ENCODE peak calls at places on chromosomes 7 and 10, in seven cellular contexts. I is OCI-LY7, Z is PC-9, P is GM23248, U is GM23338, W is SK-N-SH, C is HCT116. B is an unnamed sample. For H3K9me2, the result is how much of the 10 kb centered on the place peaks cover.

GRCh38 chr7:100371561-100372171 is 1.6 kb upstream of the PILRA start:
- DNase-seq in I (no peak), Z (no peak), P (peak), C (no peak), U (no peak), W (no peak), B (no peak)

GRCh38 chr7:92685146-92686042 is 95.2 kb upstream of the FAM133B start:
- DNase-seq in P (no peak), I (no peak), W (no peak), U (peak), Z (no peak), C (no peak), B (no peak)

GRCh38 chr10:11208908-11209809 is 191.5 kb downstream of the CELF2 start:
- DNase-seq in P (no peak), Z (no peak), C (no peak), W (no peak), I (no peak), U (no peak), B (peak)

GRCh38 chr10:35216303-35216905 is 89.8 kb downstream of the CREM start:
- DNase-seq in C (no peak), Z (peak), U (no peak), W (no peak), I (no peak), P (no peak), B (no peak)

GRCh38 chr7:42269161-42269560 is 32.2 kb upstream of the GLI3 start:
- DNase-seq in C (no peak), Z (no peak), U (no peak), I (no peak), P (no peak), W (no peak), B (peak)

GRCh38 chr10:90417056-90417455 is 440.8 kb downstream of the HTR7 start:
- DNase-seq in P (no peak), W (no peak), C (no peak), I (no peak), U (no peak), Z (no peak), B (no peak)

GRCh38 chr7:32905175-32905662 is 13.7 kb upstream of the KBTBD2 start:
- DNase-seq in P (peak), I (no peak), C (peak), U (peak), W (peak), Z (peak), B (peak)

GRCh38 chr7:22393825-22394458 is 37.0 kb upstream of the RAPGEF5 start:
- DNase-seq in I (no peak), C (no peak), W (peak), U (no peak), Z (no peak), P (peak), B (no peak)

GRCh38 chr7:17521437-17521836 is 223.0 kb downstream of the AHR start:
- DNase-seq in U (no peak), Z (no peak), P (peak), C (no peak), W (no peak), I (no peak), B (no peak)

GRCh38 chr7:94439893-94440381 is 45.2 kb downstream of the COL1A2 start:
- DNase-seq in U (no peak), C (no peak), P (peak), Z (no peak), W (no peak), I (no peak), B (no peak)

GRCh38 chr10:114304566-114305421 is 65.7 kb downstream of the VWA2 start:
- DNase-seq in P (peak), U (peak), I (peak), C (no peak), W (peak), Z (no peak), B (peak)

DNA sequence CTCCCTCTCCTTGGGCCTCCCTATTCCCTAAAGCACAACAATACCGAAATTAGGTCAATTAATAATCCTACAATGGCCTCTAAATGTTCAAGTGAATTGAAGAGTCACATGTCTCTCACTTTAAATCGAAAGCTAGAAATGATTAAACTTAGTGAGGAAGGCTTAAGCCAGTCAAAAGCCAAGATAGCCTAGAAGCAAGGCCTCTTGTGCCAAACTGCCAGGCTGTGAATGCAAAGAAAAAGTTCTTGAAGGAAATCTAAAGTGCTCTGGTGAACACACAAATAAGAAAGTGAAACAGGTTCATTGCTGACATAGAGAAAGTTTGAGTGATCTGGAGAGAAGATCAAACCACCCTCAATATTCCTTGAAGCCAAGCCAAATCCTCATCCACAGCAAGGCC is 57.2 kb downstream of the SLC29A4 start:
- DNase-seq in U (no peak), C (no peak), P (no peak), Z (no peak), W (no peak), I (no peak), B (no peak)
- H3K9me2 ChIP-seq in U (under half), C (under half), P (under half), Z (under half), W (under half), I (under half), B (under half)

GRCh38 chr10:122068844-122069243 is 79.9 kb downstream of the TACC2 start:
- DNase-seq in U (no peak), P (no peak), I (no peak), W (no peak), C (no peak), Z (no peak), B (no peak)
- H3K9me2 ChIP-seq in U (under half), P (under half), I (under half), W (under half), C (under half), Z (under half), B (under half)

DNA sequence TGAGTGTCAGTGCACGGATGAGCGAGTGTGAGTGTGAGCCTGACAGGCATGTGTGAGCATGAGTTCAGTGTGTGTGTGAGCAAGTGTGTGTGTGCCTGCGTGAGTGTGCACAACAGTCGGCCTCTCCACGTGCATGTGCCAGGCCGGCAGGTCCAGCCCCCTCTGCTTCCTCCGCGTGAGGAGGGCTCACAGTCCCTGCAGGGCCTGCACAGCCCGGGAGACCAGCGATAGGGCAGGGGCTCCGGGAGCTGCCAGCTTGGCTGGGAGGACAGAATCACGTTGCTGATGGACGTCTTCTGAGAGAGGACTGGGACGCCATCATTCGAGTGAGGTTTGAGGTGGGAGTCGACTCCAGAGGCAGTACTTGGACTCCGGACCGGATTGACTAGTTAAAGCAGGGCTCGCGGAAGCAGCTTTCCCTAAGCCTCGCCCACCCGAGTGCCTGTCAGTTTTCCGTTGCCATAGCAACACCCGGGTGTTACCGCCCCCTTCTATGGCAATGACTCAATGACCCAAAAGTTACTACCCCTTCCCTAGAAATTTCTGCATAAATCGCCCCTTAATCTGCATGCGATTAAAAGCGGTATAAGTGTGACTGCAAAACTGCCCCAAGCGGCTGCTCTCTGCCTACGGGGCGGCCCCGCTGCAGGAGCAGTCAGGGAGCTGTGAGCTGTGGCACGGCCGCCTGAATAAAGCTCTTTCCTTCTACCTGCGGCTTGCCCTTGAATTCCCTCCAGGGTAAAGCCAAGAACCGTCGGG is 19.7 kb upstream of the CFAP46 start:
- DNase-seq in Z (peak), U (peak), W (peak), I (peak), P (peak), C (no peak), B (peak)
- H3K9me2 ChIP-seq in Z (under half), U (under half), W (under half), I (under half), P (under half), C (under half), B (under half)

GRCh38 chr7:38185395-38185920 is 7.4 kb downstream of the STARD3NL start:
- DNase-seq in U (no peak), Z (no peak), W (no peak), P (no peak), I (no peak), C (no peak), B (no peak)

GRCh38 chr7:38179719-38180333 is 1.8 kb downstream of the STARD3NL start:
- DNase-seq in Z (no peak), W (no peak), I (no peak), C (no peak), U (no peak), P (peak), B (no peak)

GRCh38 chr7:38185938-38186337 is 7.9 kb downstream of the STARD3NL start:
- DNase-seq in P (peak), U (no peak), C (no peak), Z (no peak), I (no peak), W (no peak), B (no peak)

GRCh38 chr7:38181111-38181510 is 3.1 kb downstream of the STARD3NL start:
- DNase-seq in P (no peak), W (no peak), I (no peak), C (no peak), Z (no peak), U (no peak), B (no peak)

DNA sequence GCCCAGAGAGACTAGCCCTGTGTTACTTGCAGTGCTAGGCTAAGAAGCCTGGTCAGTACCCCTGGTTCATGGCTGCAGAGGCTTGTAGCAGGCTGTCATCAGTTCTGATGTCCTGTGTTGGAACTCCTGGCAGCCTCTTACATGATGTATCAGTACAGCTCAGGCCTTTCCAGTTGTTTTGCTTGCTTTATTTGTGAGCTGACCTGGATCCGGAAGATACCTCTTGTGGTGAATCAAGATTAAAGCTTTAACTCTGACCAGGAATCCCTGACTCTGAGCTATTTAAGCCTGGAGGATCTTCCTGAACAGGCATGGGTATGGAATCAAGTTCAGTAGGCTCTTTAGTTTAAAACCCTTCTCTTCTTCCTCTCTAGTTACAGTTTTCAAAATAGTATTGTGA is 4.4 kb downstream of the STARD3NL start:
- DNase-seq in C (no peak), I (no peak), W (no peak), Z (no peak), P (no peak), U (no peak), B (no peak)
- H3K9me2 ChIP-seq in C (under half), I (under half), W (under half), Z (under half), P (under half), U (under half), B (under half)

DNA sequence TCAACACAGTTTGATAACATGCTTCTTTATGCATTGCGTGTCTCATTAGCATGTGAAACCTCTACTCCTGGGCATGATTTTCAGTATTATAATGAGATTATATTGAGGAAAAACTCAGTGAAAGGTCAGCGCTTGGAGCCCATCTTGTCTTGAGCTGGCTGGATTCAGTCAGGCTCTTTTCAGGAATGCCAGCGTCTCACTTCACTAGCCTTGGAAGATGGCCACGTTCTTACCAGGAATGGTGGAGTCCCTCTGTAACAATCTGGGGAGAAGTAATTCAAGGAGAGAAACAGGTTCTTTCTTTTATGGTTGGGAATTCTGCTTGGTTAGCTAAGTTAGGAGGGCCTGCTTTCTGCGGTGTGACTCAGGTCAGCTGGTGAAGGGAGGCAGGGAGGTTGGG is 241.0 kb downstream of the GALNT17 start:
- DNase-seq in U (no peak), W (no peak), Z (no peak), I (no peak), C (no peak), P (no peak), B (no peak)
- H3K9me2 ChIP-seq in U (under half), W (under half), Z (under half), I (under half), C (under half), P (under half), B (under half)

DNA sequence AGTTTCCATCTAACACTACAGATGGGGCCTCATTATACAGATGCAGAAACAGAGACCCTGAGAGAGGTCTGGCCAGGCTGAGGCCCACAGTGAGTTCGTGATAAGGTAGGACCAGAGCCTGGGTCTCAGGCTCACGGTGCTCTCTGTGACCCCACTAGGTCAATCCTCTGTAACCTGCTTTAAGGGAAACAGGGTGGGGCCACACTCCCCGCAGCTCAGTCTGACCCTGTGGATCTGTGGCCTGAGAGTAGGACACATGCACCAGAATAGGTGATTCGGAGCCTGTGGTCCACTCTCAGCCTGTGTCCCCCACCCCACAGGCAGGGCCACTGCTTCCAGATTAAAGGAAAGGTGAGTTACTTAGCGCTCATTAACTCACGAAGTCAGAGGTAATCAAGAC is 137.8 kb upstream of the FAM20C start:
- DNase-seq in I (no peak), P (no peak), W (no peak), C (no peak), Z (no peak), U (no peak), B (no peak)
- H3K9me2 ChIP-seq in I (under half), P (under half), W (under half), C (under half), Z (under half), U (under half), B (under half)

DNA sequence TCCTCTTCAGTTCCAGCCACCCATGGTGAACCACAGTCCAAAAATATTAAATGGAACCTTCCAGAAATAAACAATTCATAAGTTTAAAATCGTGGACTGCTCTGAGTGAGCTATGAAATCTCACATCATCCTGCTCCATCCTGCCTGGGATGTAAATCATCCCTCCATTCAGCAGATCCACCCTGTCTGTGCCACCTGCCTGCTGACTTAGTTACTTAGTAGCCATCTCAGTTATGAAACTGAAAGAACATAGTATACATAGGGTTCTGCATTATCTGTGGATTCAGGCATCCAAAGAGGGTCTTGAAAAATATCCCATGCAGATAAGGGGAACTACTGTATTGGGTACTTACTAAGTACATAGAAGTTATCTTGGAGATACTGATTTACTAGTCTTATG is 89.0 kb downstream of the ST8SIA6 start:
- DNase-seq in P (no peak), I (no peak), Z (no peak), W (no peak), U (no peak), C (no peak), B (peak)
- H3K9me2 ChIP-seq in P (under half), I (under half), Z (under half), W (under half), U (under half), C (under half), B (under half)

DNA sequence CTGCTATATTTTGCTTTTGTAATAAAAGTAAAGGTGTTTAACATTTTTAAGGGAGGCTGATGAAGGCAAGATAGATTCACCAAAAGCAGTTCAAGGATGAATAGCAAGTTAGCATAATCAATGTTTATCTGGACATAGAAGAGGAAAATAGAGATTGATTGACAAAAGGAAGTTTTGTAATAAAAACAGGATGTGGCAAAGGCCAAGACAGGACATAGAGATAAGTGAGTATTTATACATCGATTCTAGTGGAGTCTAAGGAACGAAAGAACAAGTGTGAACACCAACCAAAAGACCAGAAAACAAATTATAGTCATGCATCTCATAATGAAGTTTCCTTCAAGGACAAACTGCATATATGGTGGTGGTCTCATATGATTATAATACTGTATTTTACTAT is 123.8 kb downstream of the CCDC71L start:
- DNase-seq in I (no peak), W (no peak), C (no peak), Z (no peak), U (no peak), P (no peak), B (no peak)
- H3K9me2 ChIP-seq in I (under half), W (under half), C (under half), Z (under half), U (under half), P (under half), B (under half)

GRCh38 chr7:117448655-117449054 is 21.4 kb upstream of the ASZ1 start:
- DNase-seq in I (no peak), C (no peak), Z (no peak), U (no peak), W (no peak), P (no peak), B (no peak)
- H3K9me2 ChIP-seq in I (under half), C (under half), Z (under half), U (under half), W (under half), P (under half), B (under half)

B was measured in MM.1S.